ENCODE peak calls at places on chromosomes 11 and 22, in ten cellular contexts. W is B cell; R is stimulated activated naive CD4-positive, alpha-beta T cell; J is HEK293T; A is nephron progenitor cell; V is PC-9; T is epithelial cell of esophagus; N is stimulated activated effector memory CD8-positive, alpha-beta T cell treated with anti-CD3 and anti-CD28 coated beads, Interleukin-12 subunit alpha, Interleukin-12 subunit beta, amount 100 ng/mL, for 72 hours; K is islet precursor cell; P is NCI-H1105. G is an unnamed sample.

GRCh38 chr11:1573077-1573846 is 1.2 kb upstream of the DUSP8 start:
- DNase-seq in J (no peak), V (no peak), P (peak; percentile 19), R (no peak), A (no peak), K (peak; percentile 60), N (no peak), T (peak; percentile 41), W (no peak), G (peak; percentile 74)

GRCh38 chr22:41919357-41920224 is 4.7 kb upstream of the SHISA8 start:
- DNase-seq in P (no peak), J (no peak), N (no peak), W (peak; percentile 91), T (peak; percentile 39), R (no peak), V (peak; percentile 38), K (peak; percentile 74), A (peak; percentile 90), G (peak; percentile 96)

GRCh38 chr22:21849489-21849888 is 18.0 kb downstream of the MAPK1 start:
- DNase-seq in R (no peak), N (no peak), K (no peak), T (no peak), W (no peak), A (no peak), V (no peak), P (no peak), J (no peak), G (no peak)

GRCh38 chr11:33043221-33043833 is 4.0 kb downstream of the TCP11L1 start:
- DNase-seq in T (no peak), A (no peak), V (no peak), W (no peak), K (no peak), J (no peak), R (no peak), N (no peak), P (no peak), G (no peak)

GRCh38 chr22:19041403-19042074 is 80.7 kb downstream of the DGCR2 start:
- DNase-seq in A (no peak), J (no peak), V (no peak), R (no peak), K (peak; percentile 36), W (no peak), T (no peak), P (no peak), N (no peak), G (peak; percentile 24)

GRCh38 chr22:29336751-29337490 is 21.4 kb upstream of the RASL10A start:
- DNase-seq in A (no peak), N (no peak), T (no peak), W (no peak), R (no peak), J (no peak), P (no peak), V (no peak), K (no peak), G (no peak)

GRCh38 chr11:128421577-128421976 is 165.8 kb downstream of the ETS1 start:
- DNase-seq in V (no peak), A (no peak), T (peak; percentile 47), J (no peak), N (no peak), K (peak; percentile 81), R (no peak), P (no peak), W (no peak), G (no peak)

GRCh38 chr11:59822989-59823566 is 12.5 kb upstream of the MRPL16 start:
- DNase-seq in J (peak; percentile 45), W (peak; percentile 55), N (no peak), R (no peak), T (peak; percentile 77), A (peak; percentile 21), P (peak; percentile 63), V (peak; percentile 37), K (peak; percentile 58), G (peak; percentile 59)

GRCh38 chr11:134331565-134332188 is at the start of gene GLB1L2:
- DNase-seq in R (peak; percentile 84), A (peak; percentile 87), N (peak; percentile 68), W (peak; percentile 55), V (peak; percentile 73), T (peak; percentile 73), J (peak; percentile 99), P (peak; percentile 87), K (peak; percentile 95), G (peak; percentile 97)

GRCh38 chr11:121870202-121871045 is 245.6 kb downstream of the BLID start:
- DNase-seq in T (peak; percentile 21), W (no peak), A (no peak), N (no peak), K (no peak), R (no peak), P (no peak), V (no peak), J (no peak), G (no peak)

GRCh38 chr22:25368271-25368670 is 148.8 kb downstream of the CRYBB2 start:
- DNase-seq in K (no peak), T (peak; percentile 65), N (no peak), W (no peak), A (no peak), R (no peak), V (peak; percentile 58), P (no peak), J (no peak), G (no peak)

GRCh38 chr22:20036535-20037392 is 15.9 kb downstream of the TANGO2 start:
- DNase-seq in K (no peak), N (no peak), P (no peak), V (no peak), W (no peak), J (no peak), R (no peak), T (no peak), A (no peak), G (no peak)

GRCh38 chr11:85769758-85770157 is 41.2 kb downstream of the SYTL2 start:
- DNase-seq in P (no peak), W (no peak), R (no peak), V (no peak), J (no peak), T (no peak), N (no peak), A (no peak), K (no peak), G (no peak)

GRCh38 chr11:38791346-38791961 is 2193.4 kb upstream of the RAG2 start:
- DNase-seq in W (no peak), A (peak; percentile 53), J (peak; percentile 25), T (peak; percentile 78), P (peak; percentile 62), K (peak; percentile 54), V (peak; percentile 40), N (no peak), R (no peak), G (peak; percentile 60)

GRCh38 chr22:32752868-32753520 is 48.5 kb upstream of the TIMP3 start:
- DNase-seq in P (no peak), K (peak; percentile 79), A (no peak), R (no peak), N (no peak), J (no peak), W (no peak), T (no peak), V (no peak), G (no peak)

G was measured in endodermal cell.